ENCODE peak calls at places on chromosomes 1 and 21, in six cellular contexts. O is mucosa of descending colon, F is WTC11, N is omental fat pad, W is NT2/D1, A is mammary epithelial cell. H is an unnamed sample.

GRCh38 chr1:34761776-34762307 is 2.3 kb downstream of the GJB4 start:
- DNase-seq in O (no peak), A (no peak), W (no peak), F (no peak), N (no peak), H (no peak)

GRCh38 chr1:46451948-46452930 is 37.4 kb upstream of the DMBX1 start:
- DNase-seq in W (no peak), F (no peak), N (no peak), O (no peak), A (no peak), H (no peak)

GRCh38 chr1:56948403-56949023 is 17.3 kb downstream of the C8B start:
- DNase-seq in F (no peak), W (no peak), A (no peak), N (no peak), O (no peak), H (no peak)

GRCh38 chr1:239457491-239458488 is 71.4 kb downstream of the CHRM3 start:
- DNase-seq in W (no peak), F (no peak), O (no peak), A (no peak), N (no peak), H (no peak)

GRCh38 chr1:162185299-162185698 is 115.8 kb downstream of the NOS1AP start:
- DNase-seq in O (no peak), N (no peak), F (no peak), A (no peak), W (no peak), H (no peak)

GRCh38 chr1:205711105-205712048 is 31.1 kb upstream of the SLC45A3 start:
- DNase-seq in A (peak; percentile 55), N (peak; percentile 58), F (peak; percentile 65), W (peak; percentile 77), O (no peak), H (peak; percentile 85)

GRCh38 chr1:170660874-170661645 is 2.9 kb upstream of the PRRX1 start:
- DNase-seq in W (no peak), A (no peak), N (no peak), O (no peak), F (no peak), H (no peak)

GRCh38 chr1:183011859-183012258 is 11.4 kb upstream of the LAMC1 start:
- DNase-seq in W (no peak), F (no peak), O (no peak), N (no peak), A (no peak), H (no peak)

GRCh38 chr1:87334351-87335174 is 5.9 kb downstream of the LMO4 start:
- DNase-seq in W (peak; percentile 44), F (peak; percentile 60), N (no peak), O (peak; percentile 49), A (peak; percentile 24), H (no peak)

GRCh38 chr21:20647603-20648002 is 350.6 kb upstream of the NCAM2 start:
- DNase-seq in A (no peak), F (no peak), W (no peak), O (no peak), N (no peak), H (no peak)

GRCh38 chr1:109764561-109765482 is 1.1 kb upstream of the EPS8L3 start:
- DNase-seq in W (no peak), O (peak; percentile 45), N (no peak), F (no peak), A (no peak), H (no peak)

GRCh38 chr21:43961382-43961909 is 50.7 kb upstream of the TRAPPC10 start:
- DNase-seq in O (no peak), W (no peak), F (no peak), N (no peak), A (no peak), H (no peak)

GRCh38 chr1:93707956-93708355 is 26.3 kb upstream of the BCAR3 start:
- DNase-seq in N (no peak), O (no peak), W (no peak), F (no peak), A (no peak), H (no peak)

GRCh38 chr1:228075801-228076271 is 6.7 kb upstream of the ARF1 start:
- DNase-seq in W (no peak), F (no peak), A (no peak), N (no peak), O (no peak), H (no peak)

GRCh38 chr1:220819627-220820026 is 32.9 kb downstream of the MTARC1 start:
- DNase-seq in A (no peak), W (no peak), O (no peak), N (no peak), F (no peak), H (no peak)